ENCODE peak calls at places on chromosomes 12 and 14, in four cellular contexts. Q is stimulated activated CD4-positive, alpha-beta T cell treated with anti-CD3 and anti-CD28 coated beads, TNF-alpha, amount 100 ng/mL, for 1 hour; M is hepatic stellate cell; D is CMK. S is an unnamed sample.

GRCh38 chr12:53234236-53234635 is 2.2 kb upstream of the RARG start:
- DNase-seq in M (no peak), D (no peak), Q (no peak), S (no peak)

GRCh38 chr12:94327819-94328218 is 131.8 kb downstream of the CEP83 start:
- DNase-seq in D (no peak), M (no peak), Q (no peak), S (no peak)

GRCh38 chr12:14716848-14717444 is 20.5 kb upstream of the GUCY2C start:
- DNase-seq in Q (peak; percentile 3), M (peak; percentile 25), D (no peak), S (peak; percentile 2)

GRCh38 chr12:111406474-111407370 is 999 bp downstream of the SH2B3 start:
- DNase-seq in Q (no peak), D (no peak), M (no peak), S (no peak)

GRCh38 chr14:26598081-26598671 is 343 bp upstream of the NOVA1 start:
- DNase-seq in D (no peak), Q (no peak), M (no peak), S (no peak)

GRCh38 chr14:58639842-58640484 is 2.2 kb downstream of the DACT1 start:
- DNase-seq in D (no peak), Q (no peak), M (peak; percentile 70), S (peak; percentile 91)

GRCh38 chr14:62213516-62213915 is 451.3 kb downstream of the SNAPC1 start:
- DNase-seq in D (no peak), Q (no peak), M (no peak), S (no peak)

GRCh38 chr12:79936670-79937069 is 1.8 kb upstream of the PPP1R12A start:
- DNase-seq in M (no peak), D (no peak), Q (no peak), S (no peak)

GRCh38 chr12:11727133-11727664 is 77.7 kb downstream of the ETV6 start:
- DNase-seq in Q (no peak), M (no peak), D (no peak), S (no peak)

GRCh38 chr14:94045101-94045500 is 19.0 kb downstream of the OTUB2 start:
- DNase-seq in M (no peak), Q (no peak), D (no peak), S (no peak)

GRCh38 chr14:105366386-105367074 is 31.8 kb upstream of the TEX22 start:
- DNase-seq in D (no peak), M (no peak), Q (no peak), S (no peak)

GRCh38 chr14:71437870-71438269 is 494.4 kb upstream of the RGS6 start:
- DNase-seq in D (no peak), Q (no peak), M (no peak), S (no peak)

GRCh38 chr12:104534162-104534856 is 77.6 kb downstream of the CHST11 start:
- DNase-seq in D (no peak), M (no peak), Q (no peak), S (no peak)

GRCh38 chr14:99946652-99947489 is 118.4 kb upstream of the EVL start:
- DNase-seq in D (no peak), Q (peak; percentile 22), M (peak; percentile 69), S (no peak)

GRCh38 chr14:63632932-63633514 is 8.6 kb downstream of the WDR89 start:
- DNase-seq in M (peak; percentile 14), Q (no peak), D (no peak), S (no peak)

GRCh38 chr12:64186789-64187188 is 35.3 kb downstream of the KICS2 start:
- DNase-seq in Q (no peak), D (no peak), M (peak; percentile 19), S (no peak)

GRCh38 chr14:101056446-101056845 is 152.9 kb upstream of the RTL1 start:
- DNase-seq in Q (no peak), M (no peak), D (no peak), S (no peak)

GRCh38 chr14:81400852-81401251 is 728 bp upstream of the STON2 start:
- DNase-seq in Q (no peak), D (no peak), M (peak; percentile 6), S (peak; percentile 99)

GRCh38 chr14:43595373-43595772 is 911.7 kb downstream of the FSCB start:
- DNase-seq in M (no peak), D (no peak), Q (no peak), S (no peak)

GRCh38 chr14:45249847-45250575 is 3.0 kb downstream of the MIS18BP1 start:
- DNase-seq in Q (no peak), M (peak; percentile 36), D (no peak), S (peak; percentile 49)

GRCh38 chr14:31252865-31253264 is 45.3 kb upstream of the HECTD1 start:
- DNase-seq in M (no peak), Q (no peak), D (no peak), S (no peak)

GRCh38 chr14:53327716-53328115 is 174.6 kb upstream of the DDHD1 start:
- DNase-seq in D (no peak), M (no peak), Q (no peak), S (no peak)

GRCh38 chr12:49795654-49796105 is 32.5 kb downstream of the NCKAP5L start:
- DNase-seq in D (no peak), Q (no peak), M (no peak), S (no peak)

GRCh38 chr12:93419388-93420034 is 22.2 kb downstream of the UBE2N start:
- DNase-seq in D (no peak), Q (no peak), M (no peak), S (peak; percentile 42)